ENCODE peak calls at places on chromosomes 2 and 18, in ten cellular contexts. T, W, B, E, M, H, O, L, U and I are unnamed samples.

GRCh38 chr2:170610615-170611014 is 104.5 kb upstream of the SP5 start:
- DNase-seq in T (no peak), W (no peak), B (no peak), E (no peak), M (no peak), H (no peak), O (no peak), L (no peak), U (no peak), I (no peak)

GRCh38 chr2:68548396-68548795 is 81.0 kb downstream of the APLF start:
- DNase-seq in T (no peak), W (no peak), B (no peak), E (no peak), M (no peak), H (no peak), O (no peak), L (no peak), U (no peak), I (no peak)

GRCh38 chr2:149009928-149010461 is 28.5 kb upstream of the LYPD6B start:
- DNase-seq in T (no peak), W (no peak), B (no peak), E (no peak), M (no peak), H (peak), O (no peak), L (no peak), U (no peak), I (no peak)

GRCh38 chr2:44083054-44083453 is 85.6 kb upstream of the PPM1B start:
- DNase-seq in T (no peak), W (no peak), B (no peak), E (no peak), M (no peak), H (no peak), O (no peak), L (no peak), U (no peak), I (no peak)

GRCh38 chr2:85737481-85737880 is 16.3 kb upstream of the ATOH8 start:
- DNase-seq in T (peak), W (peak), B (no peak), E (peak), M (no peak), H (no peak), O (no peak), L (no peak), U (no peak), I (no peak)

GRCh38 chr2:125167820-125168219 is 1142.7 kb downstream of the CNTNAP5 start:
- DNase-seq in T (no peak), W (peak), B (no peak), E (no peak), M (no peak), H (no peak), O (no peak), L (no peak), U (no peak), I (no peak)

GRCh38 chr2:178322068-178322467 is 127.8 kb downstream of the OSBPL6 start:
- DNase-seq in T (no peak), W (no peak), B (no peak), E (no peak), M (no peak), H (no peak), O (no peak), L (no peak), U (no peak), I (no peak)

GRCh38 chr2:46198931-46199330 is 98.3 kb upstream of the EPAS1 start:
- DNase-seq in T (no peak), W (no peak), B (peak), E (no peak), M (no peak), H (peak), O (no peak), L (no peak), U (no peak), I (no peak)

GRCh38 chr2:119350311-119350998 is 16.2 kb downstream of the C2orf76 start:
- DNase-seq in T (no peak), W (no peak), B (no peak), E (no peak), M (no peak), H (no peak), O (no peak), L (peak), U (no peak), I (no peak)

GRCh38 chr2:3434654-3435053 is 55.2 kb downstream of the TRAPPC12 start:
- DNase-seq in T (no peak), W (no peak), B (no peak), E (no peak), M (no peak), H (no peak), O (no peak), L (no peak), U (no peak), I (no peak)

GRCh38 chr2:24507511-24507910 is 16.5 kb downstream of the NCOA1 start:
- DNase-seq in T (no peak), W (no peak), B (no peak), E (no peak), M (no peak), H (no peak), O (no peak), L (no peak), U (no peak), I (no peak)

GRCh38 chr2:52383541-52383940 is 1351.6 kb upstream of the NRXN1 start:
- DNase-seq in T (no peak), W (no peak), B (no peak), E (no peak), M (no peak), H (no peak), O (no peak), L (no peak), U (no peak), I (no peak)

GRCh38 chr2:46974659-46975058 is 59.1 kb upstream of the MCFD2 start:
- DNase-seq in T (no peak), W (no peak), B (no peak), E (no peak), M (no peak), H (no peak), O (no peak), L (no peak), U (no peak), I (no peak)

GRCh38 chr2:25043241-25043867 is 1.5 kb downstream of the EFR3B start:
- DNase-seq in T (no peak), W (peak), B (peak), E (no peak), M (peak), H (peak), O (peak), L (peak), U (no peak), I (no peak)

GRCh38 chr2:18650221-18650620 is 60.9 kb upstream of the NT5C1B start:
- DNase-seq in T (no peak), W (no peak), B (no peak), E (no peak), M (no peak), H (no peak), O (no peak), L (no peak), U (no peak), I (no peak)

GRCh38 chr2:230870544-230871360 is 6.0 kb downstream of the ITM2C start:
- DNase-seq in T (peak), W (no peak), B (no peak), E (no peak), M (no peak), H (peak), O (no peak), L (peak), U (peak), I (peak)

GRCh38 chr2:238822955-238823354 is 24.9 kb upstream of the TWIST2 start:
- DNase-seq in T (no peak), W (no peak), B (no peak), E (no peak), M (no peak), H (no peak), O (no peak), L (no peak), U (no peak), I (no peak)

GRCh38 chr2:127072380-127072779 is 34.6 kb downstream of the BIN1 start:
- DNase-seq in T (no peak), W (no peak), B (no peak), E (no peak), M (no peak), H (no peak), O (no peak), L (no peak), U (no peak), I (no peak)

GRCh38 chr2:84782717-84783442 is 98.0 kb downstream of the TRABD2A start:
- DNase-seq in T (no peak), W (no peak), B (no peak), E (no peak), M (no peak), H (no peak), O (peak), L (no peak), U (no peak), I (no peak)

GRCh38 chr2:31896293-31896692 is 114.5 kb downstream of the MEMO1 start:
- DNase-seq in T (no peak), W (no peak), B (no peak), E (no peak), M (no peak), H (no peak), O (no peak), L (no peak), U (no peak), I (no peak)

GRCh38 chr2:29105375-29105774 is 9.8 kb upstream of the CLIP4 start:
- DNase-seq in T (no peak), W (no peak), B (no peak), E (no peak), M (no peak), H (no peak), O (no peak), L (no peak), U (no peak), I (no peak)

GRCh38 chr2:60806988-60807681 is 51.1 kb downstream of the PAPOLG start:
- DNase-seq in T (no peak), W (peak), B (peak), E (no peak), M (no peak), H (peak), O (peak), L (peak), U (peak), I (peak)

GRCh38 chr2:12267042-12267441 is 449.7 kb upstream of the TRIB2 start:
- DNase-seq in T (no peak), W (no peak), B (no peak), E (no peak), M (no peak), H (no peak), O (no peak), L (no peak), U (no peak), I (no peak)

GRCh38 chr18:74778191-74778847 is 180.6 kb downstream of the ZNF407 start:
- DNase-seq in T (no peak), W (no peak), B (no peak), E (no peak), M (no peak), H (no peak), O (no peak), L (no peak), U (no peak), I (no peak)

GRCh38 chr2:197909377-197909776 is 105.0 kb downstream of the PLCL1 start:
- DNase-seq in T (no peak), W (peak), B (no peak), E (no peak), M (no peak), H (no peak), O (no peak), L (no peak), U (no peak), I (no peak)

GRCh38 chr18:56490942-56491341 is 147.4 kb downstream of the TXNL1 start:
- DNase-seq in T (no peak), W (no peak), B (no peak), E (no peak), M (no peak), H (no peak), O (no peak), L (no peak), U (no peak), I (no peak)

GRCh38 chr2:167510071-167510759 is 621.9 kb downstream of the XIRP2 start:
- DNase-seq in T (no peak), W (no peak), B (no peak), E (no peak), M (no peak), H (no peak), O (no peak), L (no peak), U (no peak), I (no peak)

GRCh38 chr2:240991378-240992263 is 6.8 kb upstream of the SNED1 start:
- DNase-seq in T (peak), W (peak), B (no peak), E (peak), M (no peak), H (no peak), O (no peak), L (no peak), U (no peak), I (peak)

GRCh38 chr2:111702119-111702808 is 181.7 kb downstream of the ANAPC1 start:
- DNase-seq in T (peak), W (no peak), B (peak), E (no peak), M (peak), H (peak), O (peak), L (peak), U (peak), I (peak)

GRCh38 chr2:40208478-40208877 is 243.4 kb downstream of the SLC8A1 start:
- DNase-seq in T (no peak), W (no peak), B (no peak), E (no peak), M (no peak), H (no peak), O (no peak), L (no peak), U (no peak), I (no peak)

GRCh38 chr2:58221909-58222308 is 19.2 kb downstream of the FANCL start:
- DNase-seq in T (no peak), W (no peak), B (no peak), E (no peak), M (no peak), H (no peak), O (no peak), L (no peak), U (no peak), I (no peak)

GRCh38 chr2:118849226-118850170 is 2.0 kb upstream of the EN1 start:
- DNase-seq in T (no peak), W (no peak), B (peak), E (no peak), M (no peak), H (peak), O (no peak), L (no peak), U (no peak), I (no peak)

GRCh38 chr2:224884188-224884587 is 158.1 kb downstream of the DOCK10 start:
- DNase-seq in T (no peak), W (no peak), B (no peak), E (no peak), M (no peak), H (no peak), O (no peak), L (no peak), U (no peak), I (no peak)

GRCh38 chr2:224885295-224885694 is 157.0 kb downstream of the DOCK10 start:
- DNase-seq in T (no peak), W (no peak), B (no peak), E (no peak), M (no peak), H (no peak), O (no peak), L (no peak), U (no peak), I (no peak)

GRCh38 chr2:224890407-224890806 is 151.9 kb downstream of the DOCK10 start:
- DNase-seq in T (no peak), W (no peak), B (no peak), E (no peak), M (no peak), H (no peak), O (no peak), L (no peak), U (no peak), I (no peak)

GRCh38 chr2:224885836-224886547 is 156.3 kb downstream of the DOCK10 start:
- DNase-seq in T (no peak), W (no peak), B (peak), E (no peak), M (no peak), H (no peak), O (no peak), L (no peak), U (peak), I (no peak)

DNA sequence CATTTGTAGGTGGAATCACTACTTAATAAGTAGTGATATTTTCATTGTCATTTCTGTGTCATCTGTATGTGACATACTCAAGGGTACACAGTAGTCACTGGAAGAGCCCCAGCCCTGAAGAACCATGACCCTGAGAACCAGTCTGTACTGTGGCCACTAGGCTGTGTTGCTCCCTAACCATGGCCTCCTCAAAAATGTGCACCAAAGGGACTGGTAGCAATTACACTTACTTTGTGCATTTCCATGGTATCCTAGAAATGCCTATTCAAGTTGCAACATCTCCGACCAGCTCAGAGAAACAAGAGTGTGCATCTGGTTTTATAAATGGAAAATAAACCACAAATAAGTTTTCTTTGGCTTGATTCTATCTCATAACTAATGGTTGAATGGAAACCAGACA is 155.1 kb downstream of the DOCK10 start:
- DNase-seq in T (no peak), W (no peak), B (no peak), E (no peak), M (no peak), H (no peak), O (no peak), L (no peak), U (no peak), I (no peak)
- TF ChIP-seq CTCF in T (no peak), W (peak), B (peak), E (peak), M (no peak), H (peak), O (peak), L (no peak), U (peak), I (no peak)

GRCh38 chr2:81263989-81264388 is 959.4 kb upstream of the LRRTM1 start:
- DNase-seq in T (no peak), W (no peak), B (no peak), E (no peak), M (no peak), H (no peak), O (no peak), L (no peak), U (no peak), I (no peak)

GRCh38 chr2:81260320-81260719 is 955.8 kb upstream of the LRRTM1 start:
- DNase-seq in T (no peak), W (no peak), B (no peak), E (no peak), M (no peak), H (no peak), O (no peak), L (no peak), U (no peak), I (no peak)

DNA sequence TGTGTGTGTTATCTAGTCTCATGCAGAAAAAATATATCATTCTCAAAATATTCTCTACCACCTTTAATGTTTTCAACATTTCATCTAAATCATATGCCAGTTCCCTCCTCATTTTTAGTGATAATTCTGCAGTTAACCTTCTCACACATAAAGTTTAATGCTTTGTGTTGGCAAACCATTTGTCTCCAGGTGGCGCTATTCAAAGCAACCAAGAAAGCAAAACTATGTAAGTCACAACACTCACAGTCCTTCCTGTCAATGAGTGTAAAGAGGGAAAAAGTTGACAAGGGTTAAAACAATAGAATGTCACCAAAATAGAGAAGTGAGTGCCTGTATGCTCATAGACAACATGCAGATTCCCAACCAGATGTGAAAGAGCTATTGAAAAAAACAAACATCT is 961.6 kb upstream of the LRRTM1 start:
- DNase-seq in T (no peak), W (no peak), B (no peak), E (no peak), M (peak), H (no peak), O (no peak), L (peak), U (no peak), I (no peak)
- TF ChIP-seq CTCF in T (no peak), W (peak), B (peak), E (no peak), M (peak), H (peak), O (no peak), L (peak), U (no peak), I (peak)

GRCh38 chr2:72995420-72996151 is 75.9 kb downstream of the SFXN5 start:
- DNase-seq in T (peak), W (no peak), B (no peak), E (no peak), M (no peak), H (no peak), O (no peak), L (no peak), U (no peak), I (no peak)
- TF ChIP-seq CTCF in T (no peak), W (no peak), B (no peak), E (no peak), M (no peak), H (no peak), O (no peak), L (no peak), U (no peak), I (no peak)

GRCh38 chr2:73285162-73285739 is 973 bp upstream of the FBXO41 start:
- DNase-seq in T (no peak), W (no peak), B (peak), E (no peak), M (no peak), H (peak), O (no peak), L (no peak), U (peak), I (no peak)
- TF ChIP-seq CTCF in T (no peak), W (no peak), B (no peak), E (no peak), M (no peak), H (no peak), O (no peak), L (no peak), U (no peak), I (no peak)

DNA sequence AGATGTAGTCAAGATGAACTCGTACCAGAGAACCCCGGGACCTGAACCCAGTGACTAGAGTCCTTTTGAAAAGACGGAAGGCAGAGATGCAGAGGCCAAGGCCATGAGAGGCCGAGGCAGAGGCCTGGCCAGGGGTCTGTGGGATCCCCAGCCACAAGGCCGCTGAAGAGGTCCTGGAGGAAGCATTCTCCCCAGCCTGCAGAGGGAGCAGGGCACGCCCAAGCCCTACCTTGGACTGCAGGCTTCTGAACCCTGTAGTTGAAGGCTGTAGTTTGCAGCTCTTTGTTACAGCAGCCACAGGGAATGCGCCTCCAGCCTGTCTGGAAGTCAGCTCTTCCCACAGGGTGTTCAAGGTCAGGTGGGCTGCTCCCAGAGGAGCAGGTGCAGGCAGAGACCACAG is 22.1 kb upstream of the PXDN start:
- DNase-seq in T (peak), W (no peak), B (no peak), E (no peak), M (no peak), H (no peak), O (no peak), L (no peak), U (no peak), I (no peak)
- TF ChIP-seq CTCF in T (no peak), W (peak), B (no peak), E (no peak), M (no peak), H (no peak), O (no peak), L (no peak), U (no peak), I (no peak)

DNA sequence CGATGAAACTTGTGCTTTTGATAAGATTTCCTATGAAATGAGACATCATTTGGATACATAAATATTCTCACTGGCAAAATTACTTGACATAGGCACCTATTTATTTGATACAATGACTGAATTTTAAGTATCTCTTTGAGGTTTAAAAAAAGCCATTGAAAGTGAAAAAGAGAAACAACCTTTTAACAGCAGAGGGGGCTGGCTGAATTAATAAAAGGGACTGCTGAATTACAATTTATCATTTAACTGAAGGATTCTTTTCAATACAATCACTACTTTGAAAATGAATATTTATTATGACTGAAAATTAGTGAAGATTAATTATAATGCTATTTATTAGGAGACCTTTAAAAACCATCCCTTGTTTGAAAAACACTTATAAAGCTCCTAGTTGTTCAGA is 335.3 kb downstream of the DLGAP1 start:
- DNase-seq in T (no peak), W (no peak), B (no peak), E (no peak), M (no peak), H (no peak), O (no peak), L (no peak), U (no peak), I (no peak)
- TF ChIP-seq CTCF in T (no peak), W (no peak), B (no peak), E (no peak), M (peak), H (no peak), O (no peak), L (no peak), U (peak), I (peak)